ENCODE peak calls at places on chromosomes 13 and 19, in six cellular contexts. L, P, G, O, M and F are unnamed samples.

GRCh38 chr19:55867101-55867500 is 30.8 kb downstream of the NLRP4 start:
- DNase-seq in G (no peak), O (no peak), M (no peak), P (no peak), L (no peak), F (no peak)

GRCh38 chr19:14479985-14480694 is 5.0 kb upstream of the PTGER1 start:
- DNase-seq in M (no peak), G (peak; percentile 15), O (no peak), L (no peak), P (peak; percentile 63), F (no peak)

GRCh38 chr13:109781384-109782065 is 4.9 kb downstream of the IRS2 start:
- DNase-seq in M (no peak), G (no peak), L (peak; percentile 26), O (no peak), P (no peak), F (no peak)

GRCh38 chr13:102726430-102726829 is 31.6 kb upstream of the METTL21C start:
- DNase-seq in M (no peak), P (no peak), L (no peak), G (no peak), O (no peak), F (peak; percentile 42)

GRCh38 chr13:39784347-39784746 is 128.9 kb downstream of the COG6 start:
- DNase-seq in L (no peak), M (no peak), G (no peak), P (no peak), O (no peak), F (no peak)

GRCh38 chr19:58319241-58319640 is 7.6 kb upstream of the ZSCAN22 start:
- DNase-seq in L (no peak), M (no peak), G (no peak), O (no peak), P (no peak), F (no peak)

GRCh38 chr19:12628040-12629022 is 17.6 kb downstream of the ZNF791 start:
- DNase-seq in O (no peak), G (no peak), M (no peak), P (no peak), L (no peak), F (no peak)

GRCh38 chr13:80603351-80603750 is 262.4 kb upstream of the SPRY2 start:
- DNase-seq in L (no peak), G (no peak), M (no peak), O (no peak), P (no peak), F (no peak)

GRCh38 chr13:58583961-58584360 is 952.4 kb downstream of the PCDH17 start:
- DNase-seq in G (no peak), L (no peak), O (no peak), P (no peak), M (no peak), F (peak; percentile 51)

GRCh38 chr13:51435002-51435578 is 17.7 kb downstream of the INTS6 start:
- DNase-seq in P (no peak), M (no peak), G (no peak), O (no peak), L (no peak), F (no peak)